ENCODE peak calls at places on chromosomes 3 and 15, in ten cellular contexts. One of them, this sample, is unnamed.

GRCh38 chr3:51681453-51681852 is 10.4 kb downstream of the TEX264 start:
- DNase-seq in sigmoid colon: no peak
- DNase-seq in breast epithelium: no peak
- DNase-seq in HL-60: peak; percentile 51
- DNase-seq in K562: no peak
- DNase-seq in stomach: peak; percentile 34
- DNase-seq in esophagus muscularis mucosa: no peak
- DNase-seq in GM12891: no peak
- DNase-seq in prostate gland: no peak
- DNase-seq in SK-N-MC: no peak
- DNase-seq in this sample: no peak

GRCh38 chr3:94928921-94929320 is 866.1 kb downstream of the NSUN3 start:
- DNase-seq in sigmoid colon: no peak
- DNase-seq in breast epithelium: no peak
- DNase-seq in HL-60: peak; percentile 55
- DNase-seq in K562: peak; percentile 44
- DNase-seq in stomach: no peak
- DNase-seq in esophagus muscularis mucosa: no peak
- DNase-seq in GM12891: no peak
- DNase-seq in prostate gland: no peak
- DNase-seq in SK-N-MC: no peak
- DNase-seq in this sample: no peak

GRCh38 chr3:145417678-145418077 is 743.3 kb downstream of the PLOD2 start:
- DNase-seq in sigmoid colon: no peak
- DNase-seq in breast epithelium: no peak
- DNase-seq in HL-60: no peak
- DNase-seq in K562: no peak
- DNase-seq in stomach: no peak
- DNase-seq in esophagus muscularis mucosa: no peak
- DNase-seq in GM12891: no peak
- DNase-seq in prostate gland: no peak
- DNase-seq in SK-N-MC: no peak
- DNase-seq in this sample: no peak

GRCh38 chr15:56496635-56497034 is 31.7 kb upstream of the MNS1 start:
- DNase-seq in sigmoid colon: no peak
- DNase-seq in breast epithelium: no peak
- DNase-seq in HL-60: peak; percentile 25
- DNase-seq in K562: peak; percentile 69
- DNase-seq in stomach: no peak
- DNase-seq in esophagus muscularis mucosa: no peak
- DNase-seq in GM12891: peak; percentile 22
- DNase-seq in prostate gland: peak; percentile 17
- DNase-seq in SK-N-MC: peak; percentile 78
- DNase-seq in this sample: peak; percentile 16

GRCh38 chr3:55246016-55246415 is 241.1 kb downstream of the WNT5A start:
- DNase-seq in sigmoid colon: no peak
- DNase-seq in breast epithelium: no peak
- DNase-seq in HL-60: no peak
- DNase-seq in K562: no peak
- DNase-seq in stomach: no peak
- DNase-seq in esophagus muscularis mucosa: peak; percentile 39
- DNase-seq in GM12891: no peak
- DNase-seq in prostate gland: no peak
- DNase-seq in SK-N-MC: no peak
- DNase-seq in this sample: no peak

GRCh38 chr3:23723153-23723552 is 82.6 kb upstream of the UBE2E1 start:
- DNase-seq in sigmoid colon: no peak
- DNase-seq in breast epithelium: no peak
- DNase-seq in HL-60: no peak
- DNase-seq in K562: no peak
- DNase-seq in stomach: no peak
- DNase-seq in esophagus muscularis mucosa: no peak
- DNase-seq in GM12891: no peak
- DNase-seq in prostate gland: no peak
- DNase-seq in SK-N-MC: no peak
- DNase-seq in this sample: no peak

GRCh38 chr3:184409331-184409926 is 29.6 kb downstream of the CHRD start:
- DNase-seq in sigmoid colon: no peak
- DNase-seq in breast epithelium: no peak
- DNase-seq in HL-60: no peak
- DNase-seq in K562: no peak
- DNase-seq in stomach: no peak
- DNase-seq in esophagus muscularis mucosa: no peak
- DNase-seq in GM12891: no peak
- DNase-seq in prostate gland: no peak
- DNase-seq in SK-N-MC: no peak
- DNase-seq in this sample: no peak

GRCh38 chr3:173257797-173258196 is 116.8 kb upstream of the SPATA16 start:
- DNase-seq in sigmoid colon: no peak
- DNase-seq in breast epithelium: no peak
- DNase-seq in HL-60: no peak
- DNase-seq in K562: no peak
- DNase-seq in stomach: no peak
- DNase-seq in esophagus muscularis mucosa: no peak
- DNase-seq in GM12891: no peak
- DNase-seq in prostate gland: no peak
- DNase-seq in SK-N-MC: peak; percentile 60
- DNase-seq in this sample: no peak

GRCh38 chr3:117059054-117059989 is 349.7 kb downstream of the TUSC7 start:
- DNase-seq in sigmoid colon: no peak
- DNase-seq in breast epithelium: no peak
- DNase-seq in HL-60: peak; percentile 12
- DNase-seq in K562: peak; percentile 0
- DNase-seq in stomach: no peak
- DNase-seq in esophagus muscularis mucosa: no peak
- DNase-seq in GM12891: no peak
- DNase-seq in prostate gland: no peak
- DNase-seq in SK-N-MC: no peak
- DNase-seq in this sample: no peak

GRCh38 chr15:85172846-85173490 is 191.3 kb downstream of the PDE8A start:
- DNase-seq in sigmoid colon: no peak
- DNase-seq in breast epithelium: no peak
- DNase-seq in HL-60: no peak
- DNase-seq in K562: peak; percentile 50
- DNase-seq in stomach: no peak
- DNase-seq in esophagus muscularis mucosa: no peak
- DNase-seq in GM12891: no peak
- DNase-seq in prostate gland: no peak
- DNase-seq in SK-N-MC: no peak
- DNase-seq in this sample: no peak

GRCh38 chr3:138460536-138461205 is 26.3 kb downstream of the ESYT3 start:
- DNase-seq in sigmoid colon: no peak
- DNase-seq in breast epithelium: peak; percentile 27
- DNase-seq in HL-60: no peak
- DNase-seq in K562: no peak
- DNase-seq in stomach: no peak
- DNase-seq in esophagus muscularis mucosa: no peak
- DNase-seq in GM12891: no peak
- DNase-seq in prostate gland: no peak
- DNase-seq in SK-N-MC: no peak
- DNase-seq in this sample: no peak

GRCh38 chr3:13655074-13655913 is 106.4 kb downstream of the FBLN2 start:
- DNase-seq in sigmoid colon: no peak
- DNase-seq in breast epithelium: no peak
- DNase-seq in HL-60: no peak
- DNase-seq in K562: peak; percentile 71
- DNase-seq in stomach: peak; percentile 50
- DNase-seq in esophagus muscularis mucosa: no peak
- DNase-seq in GM12891: peak; percentile 49
- DNase-seq in prostate gland: no peak
- DNase-seq in SK-N-MC: no peak
- DNase-seq in this sample: no peak

GRCh38 chr15:26901036-26901435 is 34.2 kb downstream of the GABRA5 start:
- DNase-seq in sigmoid colon: no peak
- DNase-seq in breast epithelium: no peak
- DNase-seq in HL-60: no peak
- DNase-seq in K562: no peak
- DNase-seq in stomach: no peak
- DNase-seq in esophagus muscularis mucosa: no peak
- DNase-seq in GM12891: no peak
- DNase-seq in prostate gland: peak; percentile 41
- DNase-seq in SK-N-MC: no peak
- DNase-seq in this sample: no peak

GRCh38 chr15:83443076-83443847 is 3.9 kb upstream of the SH3GL3 start:
- DNase-seq in sigmoid colon: no peak
- DNase-seq in breast epithelium: no peak
- DNase-seq in HL-60: no peak
- DNase-seq in K562: no peak
- DNase-seq in stomach: no peak
- DNase-seq in esophagus muscularis mucosa: no peak
- DNase-seq in GM12891: no peak
- DNase-seq in prostate gland: no peak
- DNase-seq in SK-N-MC: no peak
- DNase-seq in this sample: no peak

GRCh38 chr3:12399226-12399625 is 85.1 kb upstream of the TSEN2 start:
- DNase-seq in sigmoid colon: no peak
- DNase-seq in breast epithelium: no peak
- DNase-seq in HL-60: no peak
- DNase-seq in K562: no peak
- DNase-seq in stomach: no peak
- DNase-seq in esophagus muscularis mucosa: no peak
- DNase-seq in GM12891: no peak
- DNase-seq in prostate gland: no peak
- DNase-seq in SK-N-MC: no peak
- DNase-seq in this sample: no peak

GRCh38 chr3:179734497-179735281 is 81.8 kb downstream of the USP13 start:
- DNase-seq in sigmoid colon: no peak
- DNase-seq in breast epithelium: no peak
- DNase-seq in HL-60: no peak
- DNase-seq in K562: no peak
- DNase-seq in stomach: no peak
- DNase-seq in esophagus muscularis mucosa: peak; percentile 79
- DNase-seq in GM12891: no peak
- DNase-seq in prostate gland: no peak
- DNase-seq in SK-N-MC: no peak
- DNase-seq in this sample: no peak

GRCh38 chr15:23642413-23643044 is 5.1 kb downstream of the MAGEL2 start:
- DNase-seq in sigmoid colon: peak; percentile 70
- DNase-seq in breast epithelium: no peak
- DNase-seq in HL-60: peak; percentile 8
- DNase-seq in K562: peak; percentile 79
- DNase-seq in stomach: peak; percentile 56
- DNase-seq in esophagus muscularis mucosa: no peak
- DNase-seq in GM12891: peak; percentile 53
- DNase-seq in prostate gland: peak; percentile 32
- DNase-seq in SK-N-MC: no peak
- DNase-seq in this sample: peak; percentile 25

GRCh38 chr3:128714887-128715496 is 11.0 kb upstream of the RAB7A start:
- DNase-seq in sigmoid colon: peak; percentile 36
- DNase-seq in breast epithelium: no peak
- DNase-seq in HL-60: peak; percentile 78
- DNase-seq in K562: no peak
- DNase-seq in stomach: no peak
- DNase-seq in esophagus muscularis mucosa: no peak
- DNase-seq in GM12891: no peak
- DNase-seq in prostate gland: no peak
- DNase-seq in SK-N-MC: no peak
- DNase-seq in this sample: no peak

GRCh38 chr3:2180661-2181060 is 82.0 kb downstream of the CNTN4 start:
- DNase-seq in sigmoid colon: no peak
- DNase-seq in breast epithelium: no peak
- DNase-seq in HL-60: no peak
- DNase-seq in K562: no peak
- DNase-seq in stomach: no peak
- DNase-seq in esophagus muscularis mucosa: no peak
- DNase-seq in GM12891: no peak
- DNase-seq in prostate gland: no peak
- DNase-seq in SK-N-MC: no peak
- DNase-seq in this sample: no peak
- TF ChIP-seq POLR2AphosphoS5 in sigmoid colon: no peak
- TF ChIP-seq POLR2AphosphoS5 in breast epithelium: no peak
- TF ChIP-seq POLR2AphosphoS5 in HL-60: no peak
- TF ChIP-seq POLR2AphosphoS5 in K562: no peak
- TF ChIP-seq POLR2AphosphoS5 in stomach: no peak
- TF ChIP-seq POLR2AphosphoS5 in esophagus muscularis mucosa: no peak
- TF ChIP-seq POLR2AphosphoS5 in GM12891: no peak
- TF ChIP-seq POLR2AphosphoS5 in prostate gland: no peak
- TF ChIP-seq POLR2AphosphoS5 in SK-N-MC: no peak
- TF ChIP-seq POLR2AphosphoS5 in this sample: no peak

GRCh38 chr3:61561374-61562041 is at the start of gene PTPRG:
- DNase-seq in sigmoid colon: peak; percentile 97
- DNase-seq in breast epithelium: peak; percentile 84
- DNase-seq in HL-60: peak; percentile 20
- DNase-seq in K562: no peak
- DNase-seq in stomach: peak; percentile 90
- DNase-seq in esophagus muscularis mucosa: peak; percentile 95
- DNase-seq in GM12891: peak; percentile 69
- DNase-seq in prostate gland: peak; percentile 90
- DNase-seq in SK-N-MC: peak; percentile 77
- DNase-seq in this sample: peak; percentile 51
- TF ChIP-seq POLR2AphosphoS5 in sigmoid colon: peak; percentile 84
- TF ChIP-seq POLR2AphosphoS5 in breast epithelium: peak; percentile 62
- TF ChIP-seq POLR2AphosphoS5 in HL-60: no peak
- TF ChIP-seq POLR2AphosphoS5 in K562: no peak
- TF ChIP-seq POLR2AphosphoS5 in stomach: peak; percentile 88
- TF ChIP-seq POLR2AphosphoS5 in esophagus muscularis mucosa: peak; percentile 87
- TF ChIP-seq POLR2AphosphoS5 in GM12891: no peak
- TF ChIP-seq POLR2AphosphoS5 in prostate gland: peak; percentile 84
- TF ChIP-seq POLR2AphosphoS5 in SK-N-MC: peak; percentile 54
- TF ChIP-seq POLR2AphosphoS5 in this sample: no peak

DNA sequence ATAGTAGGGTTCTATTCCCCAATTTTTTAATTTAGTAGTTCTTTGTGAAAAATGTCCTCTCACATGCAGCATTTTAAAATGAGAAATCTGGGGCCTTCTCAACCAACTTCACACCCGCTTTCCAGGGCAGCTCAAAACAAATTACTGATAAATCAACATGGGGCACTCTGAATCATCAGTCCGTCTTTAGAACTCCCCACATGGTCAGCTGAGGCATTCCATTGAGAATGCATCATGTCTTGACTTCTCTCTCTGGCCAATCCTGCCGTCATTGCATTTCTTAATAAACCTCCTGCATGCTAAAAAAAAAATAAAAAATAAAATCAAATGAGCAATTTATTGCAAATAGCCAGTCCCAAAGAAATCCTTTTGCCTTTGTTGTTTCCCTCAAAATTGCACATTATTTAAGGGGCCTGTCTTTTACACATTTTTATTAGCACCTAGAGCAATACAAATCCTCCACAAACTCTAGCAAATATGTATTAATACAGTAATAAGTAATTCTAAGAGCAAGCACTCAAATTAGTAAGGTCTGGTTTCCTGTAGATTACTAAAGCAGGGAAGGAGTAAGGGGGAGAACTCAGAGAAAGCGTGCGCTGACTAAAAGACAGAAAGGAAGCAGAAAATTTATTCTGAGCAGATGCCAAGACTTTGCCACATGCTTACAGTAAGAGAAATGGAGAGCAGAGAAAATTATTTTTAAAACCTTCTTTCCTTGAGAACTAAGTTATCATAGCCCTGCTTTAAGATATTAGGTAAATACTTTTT is 175.7 kb downstream of the TNIK start:
- DNase-seq in sigmoid colon: peak; percentile 79
- DNase-seq in breast epithelium: no peak
- DNase-seq in HL-60: no peak
- DNase-seq in K562: no peak
- DNase-seq in stomach: no peak
- DNase-seq in esophagus muscularis mucosa: no peak
- DNase-seq in GM12891: no peak
- DNase-seq in prostate gland: no peak
- DNase-seq in SK-N-MC: peak; percentile 93
- DNase-seq in this sample: no peak
- TF ChIP-seq POLR2AphosphoS5 in sigmoid colon: no peak
- TF ChIP-seq POLR2AphosphoS5 in breast epithelium: peak; percentile 21
- TF ChIP-seq POLR2AphosphoS5 in HL-60: no peak
- TF ChIP-seq POLR2AphosphoS5 in K562: no peak
- TF ChIP-seq POLR2AphosphoS5 in stomach: peak; percentile 59
- TF ChIP-seq POLR2AphosphoS5 in esophagus muscularis mucosa: peak; percentile 16
- TF ChIP-seq POLR2AphosphoS5 in GM12891: no peak
- TF ChIP-seq POLR2AphosphoS5 in prostate gland: peak; percentile 13
- TF ChIP-seq POLR2AphosphoS5 in SK-N-MC: peak; percentile 28
- TF ChIP-seq POLR2AphosphoS5 in this sample: no peak

GRCh38 chr3:36058404-36059035 is 321.8 kb upstream of the STAC start:
- DNase-seq in sigmoid colon: no peak
- DNase-seq in breast epithelium: no peak
- DNase-seq in HL-60: no peak
- DNase-seq in K562: no peak
- DNase-seq in stomach: no peak
- DNase-seq in esophagus muscularis mucosa: no peak
- DNase-seq in GM12891: no peak
- DNase-seq in prostate gland: no peak
- DNase-seq in SK-N-MC: peak; percentile 48
- DNase-seq in this sample: no peak
- TF ChIP-seq POLR2AphosphoS5 in sigmoid colon: no peak
- TF ChIP-seq POLR2AphosphoS5 in breast epithelium: no peak
- TF ChIP-seq POLR2AphosphoS5 in HL-60: no peak
- TF ChIP-seq POLR2AphosphoS5 in K562: no peak
- TF ChIP-seq POLR2AphosphoS5 in stomach: no peak
- TF ChIP-seq POLR2AphosphoS5 in esophagus muscularis mucosa: no peak
- TF ChIP-seq POLR2AphosphoS5 in GM12891: no peak
- TF ChIP-seq POLR2AphosphoS5 in prostate gland: no peak
- TF ChIP-seq POLR2AphosphoS5 in SK-N-MC: peak; percentile 42
- TF ChIP-seq POLR2AphosphoS5 in this sample: no peak

This sample was measured in GM12892.